ENCODE peak calls at places on chromosomes 5 and 9, in seven cellular contexts. X is lower lobe of right lung, D is body of pancreas, Z is tibial artery, C is kidney epithelial cell, Y is lung, O is brain microvascular endothelial cell. P is an unnamed sample. For H3K36me3, the result is how much of the 10 kb centered on the place peaks cover.

GRCh38 chr5:100790170-100790665 is 112.9 kb downstream of the ST8SIA4 start:
- DNase-seq in X (no peak), D (no peak), Z (no peak), C (no peak), Y (no peak), O (no peak), P (no peak)

GRCh38 chr5:180976518-180976917 is 12.1 kb upstream of the BTNL3 start:
- DNase-seq in X (no peak), D (no peak), Z (no peak), C (no peak), Y (no peak), O (no peak), P (no peak)

GRCh38 chr5:169656125-169656990 is 19.3 kb downstream of the DOCK2 start:
- DNase-seq in X (no peak), D (no peak), Z (no peak), C (no peak), Y (no peak), O (no peak), P (no peak)

GRCh38 chr5:11400312-11400711 is 503.9 kb downstream of the CTNND2 start:
- DNase-seq in X (no peak), D (no peak), Z (no peak), C (no peak), Y (no peak), O (no peak), P (no peak)

GRCh38 chr9:114302727-114303126 is 20.2 kb upstream of the ORM1 start:
- DNase-seq in X (peak), D (no peak), Z (no peak), C (no peak), Y (no peak), O (no peak), P (no peak)

GRCh38 chr5:74092761-74093160 is 466.8 kb downstream of the ARHGEF28 start:
- DNase-seq in X (no peak), D (no peak), Z (no peak), C (no peak), Y (no peak), O (no peak), P (no peak)

GRCh38 chr9:106019017-106019692 is 324.8 kb downstream of the TMEM38B start:
- DNase-seq in X (no peak), D (no peak), Z (no peak), C (no peak), Y (no peak), O (no peak), P (no peak)

GRCh38 chr9:76216161-76216649 is 178.0 kb downstream of the RFK start:
- DNase-seq in X (no peak), D (no peak), Z (no peak), C (peak), Y (no peak), O (peak), P (no peak)

GRCh38 chr5:154356256-154356655 is 89.5 kb upstream of the SAP30L start:
- DNase-seq in X (no peak), D (no peak), Z (no peak), C (no peak), Y (no peak), O (peak), P (no peak)

DNA sequence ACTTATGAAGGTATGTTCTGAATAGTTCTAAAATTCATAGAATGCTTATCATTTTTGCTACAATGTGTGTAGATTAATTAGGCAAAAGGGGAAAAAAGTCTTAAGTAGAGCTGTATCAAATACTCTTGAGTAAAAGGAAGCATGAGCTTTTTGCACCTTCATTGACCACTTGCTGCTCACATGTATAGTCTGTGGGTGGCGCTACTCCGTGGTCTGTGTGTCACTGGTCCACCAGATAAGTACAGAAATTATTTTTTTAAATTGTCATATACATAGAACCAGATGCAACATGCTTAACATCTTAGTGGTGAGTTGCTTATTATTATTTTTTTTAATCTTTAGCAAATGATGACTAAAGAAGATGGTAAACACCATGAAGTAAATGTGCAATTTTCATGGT is 130.2 kb downstream of the MAN2A1 start:
- DNase-seq in X (no peak), D (no peak), Z (no peak), C (no peak), Y (no peak), O (no peak), P (no peak)
- H3K36me3 ChIP-seq in X (under half), D (under half), Z (under half), C (under half), Y (under half), O (under half), P (under half)

DNA sequence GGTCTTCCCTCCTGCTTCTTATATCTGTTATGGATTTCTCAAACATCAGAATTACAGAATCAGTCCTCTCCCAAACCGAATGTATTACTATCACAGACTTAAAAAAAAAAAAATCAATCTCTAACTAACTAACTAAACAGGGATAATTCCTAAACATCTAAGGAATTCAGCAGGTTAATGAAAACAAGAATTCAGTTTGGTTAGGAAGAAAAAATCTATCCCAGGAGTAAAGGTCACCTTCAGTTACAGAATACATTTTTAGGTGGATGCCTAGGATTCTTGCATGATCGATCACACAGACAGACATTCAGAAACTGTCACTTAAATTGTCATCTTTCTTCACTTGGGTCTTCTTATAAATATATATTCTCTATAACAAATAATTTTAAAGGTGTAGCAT is 11.5 kb downstream of the PTAR1 start:
- DNase-seq in X (no peak), D (no peak), Z (no peak), C (no peak), Y (no peak), O (no peak), P (no peak)
- H3K36me3 ChIP-seq in X (under half), D (under half), Z (under half), C (under half), Y (under half), O (under half), P (under half)

GRCh38 chr9:89354471-89354870 is 36.2 kb downstream of the SECISBP2 start:
- DNase-seq in X (no peak), D (no peak), Z (no peak), C (no peak), Y (no peak), O (no peak), P (no peak)

GRCh38 chr9:89352451-89352850 is 34.2 kb downstream of the SECISBP2 start:
- DNase-seq in X (no peak), D (no peak), Z (no peak), C (no peak), Y (no peak), O (no peak), P (no peak)

GRCh38 chr9:89352874-89353649 is 34.8 kb downstream of the SECISBP2 start:
- DNase-seq in X (no peak), D (no peak), Z (no peak), C (no peak), Y (no peak), O (no peak), P (no peak)

GRCh38 chr9:89351584-89351983 is 33.3 kb downstream of the SECISBP2 start:
- DNase-seq in X (no peak), D (no peak), Z (no peak), C (no peak), Y (no peak), O (no peak), P (no peak)

DNA sequence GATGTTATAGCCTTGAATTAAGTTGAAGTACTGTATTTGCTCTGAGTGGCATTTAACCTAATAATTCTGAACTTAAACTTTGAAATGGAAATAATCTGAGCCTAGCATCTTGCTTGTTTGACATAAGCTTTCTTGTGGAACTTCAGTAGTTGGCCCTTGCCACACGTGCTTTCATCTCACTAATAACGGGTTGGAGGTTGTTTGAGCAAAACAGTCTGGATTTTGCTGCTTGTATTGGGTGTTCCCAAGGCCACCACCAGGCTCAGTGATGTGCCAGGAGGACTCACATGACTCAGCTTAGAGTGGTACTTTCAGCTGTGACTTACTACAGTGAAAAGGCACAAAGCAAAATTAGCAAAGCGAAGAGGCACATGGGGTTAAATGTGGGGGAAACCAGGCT is 35.7 kb downstream of the SECISBP2 start:
- DNase-seq in X (no peak), D (no peak), Z (no peak), C (no peak), Y (no peak), O (no peak), P (no peak)
- H3K36me3 ChIP-seq in X (half or more), D (half or more), Z (half or more), C (under half), Y (half or more), O (half or more), P (half or more)

GRCh38 chr9:737400-738120 is 103.9 kb upstream of the DMRT1 start:
- DNase-seq in X (no peak), D (no peak), Z (no peak), C (no peak), Y (no peak), O (no peak), P (no peak)

GRCh38 chr9:742104-742503 is 99.4 kb upstream of the DMRT1 start:
- DNase-seq in X (no peak), D (no peak), Z (no peak), C (no peak), Y (no peak), O (no peak), P (no peak)

GRCh38 chr9:742914-743594 is 98.4 kb upstream of the DMRT1 start:
- DNase-seq in X (no peak), D (no peak), Z (no peak), C (no peak), Y (no peak), O (no peak), P (no peak)

GRCh38 chr9:738209-738915 is 103.1 kb upstream of the DMRT1 start:
- DNase-seq in X (peak), D (peak), Z (peak), C (peak), Y (peak), O (peak), P (no peak)

DNA sequence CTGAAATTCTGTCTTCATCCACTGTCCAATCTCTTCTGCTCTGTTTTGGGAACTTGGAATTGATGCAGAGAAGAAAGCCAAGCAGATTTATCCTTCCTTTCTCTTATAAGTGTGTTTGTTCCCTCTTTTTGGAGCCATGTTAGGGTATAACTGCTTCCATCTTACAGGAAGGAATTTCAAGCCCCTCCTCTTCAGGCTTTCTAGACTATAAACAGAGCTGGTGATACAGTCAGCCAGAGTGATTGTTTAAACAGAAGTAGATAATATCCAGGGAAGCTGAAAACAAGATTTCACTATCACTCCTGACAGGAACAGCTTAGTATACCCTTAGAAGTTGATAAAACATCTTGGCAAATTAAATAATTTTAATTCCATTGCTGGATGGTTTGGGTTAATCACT is 102.1 kb upstream of the DMRT1 start:
- DNase-seq in X (no peak), D (no peak), Z (no peak), C (no peak), Y (no peak), O (no peak), P (no peak)
- H3K36me3 ChIP-seq in X (under half), D (half or more), Z (half or more), C (under half), Y (under half), O (under half), P (under half)

GRCh38 chr5:53048248-53048647 is 59.1 kb downstream of the ITGA2 start:
- DNase-seq in X (no peak), D (no peak), Z (no peak), C (no peak), Y (no peak), O (no peak), P (no peak)

GRCh38 chr5:53059281-53059680 is 50.3 kb downstream of the MOCS2 start:
- DNase-seq in X (no peak), D (no peak), Z (no peak), C (no peak), Y (no peak), O (peak), P (no peak)

GRCh38 chr5:53052499-53052898 is 57.1 kb downstream of the MOCS2 start:
- DNase-seq in X (no peak), D (no peak), Z (no peak), C (no peak), Y (no peak), O (no peak), P (no peak)

GRCh38 chr5:53055359-53055758 is 54.2 kb downstream of the MOCS2 start:
- DNase-seq in X (no peak), D (no peak), Z (no peak), C (no peak), Y (no peak), O (no peak), P (no peak)

GRCh38 chr5:53053364-53053763 is 56.2 kb downstream of the MOCS2 start:
- DNase-seq in X (no peak), D (no peak), Z (no peak), C (no peak), Y (no peak), O (no peak), P (no peak)
- H3K36me3 ChIP-seq in X (under half), D (under half), Z (under half), C (under half), Y (under half), O (half or more), P (under half)

GRCh38 chr9:127744407-127745110 is 9.5 kb upstream of the TOR2A start:
- DNase-seq in X (no peak), D (no peak), Z (no peak), C (no peak), Y (no peak), O (no peak), P (no peak)
- H3K36me3 ChIP-seq in X (half or more), D (under half), Z (under half), C (under half), Y (under half), O (under half), P (under half)

GRCh38 chr5:41851116-41851515 is 19.1 kb downstream of the OXCT1 start:
- DNase-seq in X (no peak), D (no peak), Z (no peak), C (no peak), Y (no peak), O (no peak), P (no peak)
- H3K36me3 ChIP-seq in X (under half), D (under half), Z (half or more), C (under half), Y (under half), O (under half), P (under half)

DNA sequence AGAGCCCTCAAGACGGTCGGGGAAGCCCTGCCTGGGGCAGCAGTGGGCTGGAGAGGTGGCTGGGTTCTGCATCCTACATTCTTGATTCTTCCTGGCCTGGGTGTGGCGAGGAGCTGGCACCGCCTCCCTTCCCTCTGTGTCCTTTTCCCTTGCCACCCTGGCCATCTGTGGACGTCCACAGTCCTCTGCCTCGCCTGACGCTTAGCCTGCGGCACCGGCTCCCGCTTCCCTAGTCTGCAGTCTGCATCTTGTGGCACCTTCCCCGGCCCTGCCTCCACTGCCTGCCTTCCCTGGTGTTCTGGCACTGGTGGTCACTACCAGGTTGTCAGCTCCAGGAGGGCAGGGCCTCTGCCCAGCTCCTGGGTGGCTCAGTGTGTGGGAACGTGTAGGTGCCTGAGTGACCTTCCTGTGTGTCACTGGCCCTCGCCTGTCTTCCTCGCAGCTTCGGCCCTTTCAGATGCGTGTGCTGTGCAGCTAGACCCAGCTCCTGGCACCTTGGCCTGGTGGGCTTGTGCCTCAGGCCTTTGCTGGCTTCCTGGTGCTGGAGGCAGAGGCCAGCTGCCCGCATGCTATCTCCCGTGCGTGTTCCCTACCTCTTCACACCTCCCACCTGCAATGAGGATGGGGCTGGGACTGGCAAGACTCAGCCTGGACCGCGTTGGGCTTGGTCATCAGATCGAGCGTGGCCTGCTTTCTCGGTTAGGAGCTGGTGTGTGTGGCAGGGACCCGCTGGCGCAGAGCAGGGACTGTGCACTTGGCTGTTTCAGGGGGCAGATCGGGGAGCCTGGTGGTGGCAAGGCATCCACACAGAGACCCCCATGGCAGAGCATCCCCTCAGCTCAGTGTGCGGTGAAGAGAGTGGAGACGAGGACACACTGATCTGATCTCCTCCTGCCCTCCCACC is 20.9 kb downstream of the TRAF2 start:
- DNase-seq in X (no peak), D (no peak), Z (no peak), C (no peak), Y (no peak), O (no peak), P (no peak)
- H3K36me3 ChIP-seq in X (half or more), D (under half), Z (under half), C (under half), Y (under half), O (under half), P (under half)

GRCh38 chr9:131153585-131153984 is 28.2 kb downstream of the NUP214 start:
- DNase-seq in X (no peak), D (no peak), Z (no peak), C (no peak), Y (no peak), O (no peak), P (no peak)
- H3K36me3 ChIP-seq in X (half or more), D (half or more), Z (half or more), C (under half), Y (under half), O (half or more), P (under half)